ENCODE peak calls at places on chromosomes 12 and 14, in four cellular contexts. D is suprapubic skin, C is neural progenitor cell, N is left ventricle myocardium inferior. R is an unnamed sample.

GRCh38 chr12:666766-667308 is 3.6 kb upstream of the NINJ2 start:
- DNase-seq in D (no peak), C (peak), N (no peak), R (no peak)

GRCh38 chr12:2640709-2641108 is 154.1 kb upstream of the FKBP4 start:
- DNase-seq in D (peak), C (peak), N (peak), R (peak)

GRCh38 chr14:104293231-104293841 is 154.9 kb downstream of the KIF26A start:
- DNase-seq in D (peak), C (no peak), N (peak), R (no peak)

GRCh38 chr14:94110552-94111181 is at the start of gene IFI27:
- DNase-seq in D (peak), C (no peak), N (peak), R (peak)

GRCh38 chr14:61034416-61035100 is 53.5 kb downstream of the SLC38A6 start:
- DNase-seq in D (no peak), C (no peak), N (no peak), R (no peak)

GRCh38 chr12:118874698-118875548 is 106.4 kb upstream of the SRRM4 start:
- DNase-seq in D (no peak), C (peak), N (no peak), R (no peak)

GRCh38 chr14:72715215-72715909 is 178.5 kb downstream of the DPF3 start:
- DNase-seq in D (no peak), C (peak), N (peak), R (no peak)

GRCh38 chr14:29637406-29637805 is 290.2 kb downstream of the PRKD1 start:
- DNase-seq in D (no peak), C (no peak), N (peak), R (peak)

GRCh38 chr12:15679146-15679545 is 110.0 kb downstream of the EPS8 start:
- DNase-seq in D (no peak), C (no peak), N (no peak), R (no peak)

GRCh38 chr12:107320031-107320928 is 226.9 kb upstream of the CRY1 start:
- DNase-seq in D (no peak), C (peak), N (peak), R (no peak)

GRCh38 chr12:92042791-92043531 is 102.7 kb downstream of the BTG1 start:
- DNase-seq in D (no peak), C (no peak), N (no peak), R (no peak)

GRCh38 chr12:26416550-26416949 is 221.2 kb downstream of the SSPN start:
- DNase-seq in D (no peak), C (no peak), N (no peak), R (no peak)

GRCh38 chr12:57631566-57632368 is 1.2 kb downstream of the B4GALNT1 start:
- DNase-seq in D (peak), C (peak), N (no peak), R (peak)

GRCh38 chr12:57632369-57632897 is 568 bp downstream of the B4GALNT1 start:
- DNase-seq in D (peak), C (peak), N (no peak), R (no peak)

GRCh38 chr12:57630891-57631433 is 2.0 kb downstream of the B4GALNT1 start:
- DNase-seq in D (peak), C (peak), N (no peak), R (peak)

GRCh38 chr12:57629897-57630471 is 3.0 kb downstream of the B4GALNT1 start:
- DNase-seq in D (peak), C (peak), N (no peak), R (no peak)

GRCh38 chr12:57632898-57633825 is at the start of gene B4GALNT1:
- DNase-seq in D (peak), C (peak), N (peak), R (peak)
- H3K4me3 ChIP-seq in D (peak), C (peak), N (peak), R (peak)

DNA sequence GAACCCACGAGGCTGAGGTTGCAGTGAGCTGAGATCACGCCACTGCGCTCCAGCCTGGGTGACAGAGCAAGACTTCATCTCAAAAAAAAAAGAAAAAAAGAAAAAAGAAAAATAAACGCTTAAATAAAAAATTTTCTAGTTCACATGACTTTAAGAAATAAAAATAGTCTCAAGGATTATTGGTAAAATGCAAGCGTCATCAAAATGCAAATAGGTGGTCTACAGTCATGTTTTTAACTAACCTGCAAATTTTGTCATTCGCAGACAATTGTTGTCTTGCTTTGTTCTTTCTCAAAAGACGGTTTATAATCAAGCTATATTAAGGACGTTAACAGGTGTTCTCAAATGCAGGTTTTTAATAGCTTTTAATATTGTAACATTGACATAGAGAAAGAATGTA is 22.4 kb downstream of the TXNRD1 start:
- DNase-seq in D (no peak), C (no peak), N (no peak), R (no peak)
- H3K4me3 ChIP-seq in D (no peak), C (no peak), N (no peak), R (no peak)

GRCh38 chr12:53999596-54000104 is 311 bp upstream of the HOXC9 start:
- DNase-seq in D (no peak), C (no peak), N (no peak), R (peak)
- H3K4me3 ChIP-seq in D (peak), C (peak), N (peak), R (peak)

GRCh38 chr12:6957741-6958608 is 6.8 kb downstream of the PTPN6 start:
- DNase-seq in D (no peak), C (no peak), N (no peak), R (no peak)

GRCh38 chr12:6957151-6957701 is 6.1 kb downstream of the PTPN6 start:
- DNase-seq in D (no peak), C (no peak), N (no peak), R (no peak)

GRCh38 chr12:6960291-6961277 is 9.4 kb downstream of the PTPN6 start:
- DNase-seq in D (no peak), C (peak), N (peak), R (no peak)

GRCh38 chr12:6959376-6960290 is 8.5 kb downstream of the PTPN6 start:
- DNase-seq in D (no peak), C (no peak), N (peak), R (no peak)

GRCh38 chr12:6958609-6959375 is 7.6 kb downstream of the PTPN6 start:
- DNase-seq in D (no peak), C (no peak), N (peak), R (no peak)
- H3K4me3 ChIP-seq in D (no peak), C (no peak), N (peak), R (no peak)

GRCh38 chr12:59737725-59738463 is 142.1 kb downstream of the SLC16A7 start:
- DNase-seq in D (no peak), C (no peak), N (no peak), R (no peak)
- H3K4me3 ChIP-seq in D (no peak), C (no peak), N (peak), R (no peak)

DNA sequence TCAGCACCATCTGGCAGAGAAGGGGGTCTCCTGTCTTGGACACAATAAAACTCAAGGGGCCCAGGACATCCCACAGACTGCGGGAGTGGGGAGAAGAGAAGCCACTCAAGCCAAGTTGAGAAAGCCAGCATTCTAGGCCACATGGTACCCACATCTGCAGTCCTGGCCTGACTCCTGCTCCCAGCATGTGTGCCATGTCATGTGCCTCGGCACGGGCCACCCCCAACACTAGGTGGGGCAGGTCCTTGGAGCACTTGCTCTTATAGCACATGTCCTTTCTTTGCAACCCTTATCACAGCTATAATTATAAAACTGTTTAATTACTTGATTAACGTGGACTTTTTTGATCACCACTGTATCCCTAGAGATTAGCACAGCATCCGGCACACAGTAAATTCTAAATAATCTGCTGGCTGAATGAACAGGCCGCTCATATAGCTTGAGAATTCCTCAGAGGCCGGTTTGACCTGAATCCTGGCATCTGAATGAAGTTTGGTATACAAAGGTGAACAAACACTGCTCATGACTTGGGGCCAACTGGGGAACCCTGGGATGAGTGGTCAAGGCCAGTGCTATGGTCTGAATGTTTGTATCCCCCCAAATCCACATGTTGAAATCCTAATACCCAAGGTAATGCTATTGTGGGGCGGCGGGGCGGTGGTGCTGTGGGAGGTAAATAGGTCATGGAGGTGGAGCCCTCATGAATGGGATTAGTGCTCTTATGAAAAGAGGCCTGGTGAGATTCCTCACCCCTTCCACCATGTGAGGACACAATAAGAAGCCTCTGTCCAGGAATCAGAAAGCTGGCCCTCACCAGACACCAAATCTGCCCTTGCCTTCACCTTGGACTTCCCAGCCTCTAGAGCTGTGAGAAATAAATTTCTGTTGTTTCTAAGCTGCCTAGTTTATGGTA is 6.6 kb downstream of the NCKAP5L start:
- DNase-seq in D (no peak), C (peak), N (no peak), R (no peak)
- H3K4me3 ChIP-seq in D (no peak), C (no peak), N (no peak), R (no peak)

DNA sequence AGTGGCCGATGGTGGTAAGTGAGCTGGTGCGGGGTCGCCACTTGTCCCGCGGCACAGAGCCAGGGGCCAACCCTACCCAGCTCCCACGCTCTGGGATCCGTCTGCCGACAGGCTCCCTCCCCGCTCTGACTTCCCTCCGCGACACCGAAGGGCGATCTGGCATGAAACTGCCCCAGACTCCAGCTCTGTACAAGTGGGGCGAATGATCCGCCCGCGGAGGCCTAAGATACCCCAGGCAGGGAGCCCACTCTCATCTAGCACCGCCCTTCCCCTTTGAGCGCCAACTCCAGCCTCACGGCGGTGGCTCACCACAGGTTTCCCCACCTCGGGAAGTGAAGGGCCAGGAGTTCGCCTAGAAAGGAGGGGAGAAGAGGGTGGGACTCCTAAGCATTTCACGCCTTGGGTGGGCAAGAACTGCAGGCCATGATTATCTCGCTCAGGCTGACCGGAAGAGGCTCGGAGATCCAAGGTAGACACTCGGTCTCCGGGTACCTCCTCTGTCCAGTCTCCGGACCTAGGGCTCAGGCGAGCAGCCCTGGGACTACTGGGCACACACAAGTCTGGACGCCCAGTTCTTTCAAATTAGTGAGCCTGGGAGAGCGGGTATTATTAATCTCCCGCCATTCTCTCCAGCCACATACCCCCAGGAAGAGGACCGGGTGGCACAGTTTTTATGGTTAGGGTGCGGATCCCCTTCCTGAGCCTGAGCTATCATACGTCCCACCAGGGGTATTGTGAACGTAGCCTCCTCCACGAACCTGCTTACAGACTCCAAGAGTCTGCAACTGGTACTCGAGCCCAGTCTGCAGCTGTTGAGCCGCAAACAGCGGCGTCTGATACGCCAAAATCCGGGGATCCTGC is 849 bp downstream of the WNT1 start:
- DNase-seq in D (no peak), C (peak), N (no peak), R (no peak)
- H3K4me3 ChIP-seq in D (peak), C (peak), N (peak), R (peak)

GRCh38 chr12:120467439-120467838 is 2.1 kb downstream of the SRSF9 start:
- DNase-seq in D (no peak), C (no peak), N (no peak), R (no peak)
- H3K4me3 ChIP-seq in D (no peak), C (no peak), N (peak), R (no peak)

R was measured in breast epithelium.